ENCODE peak calls at places on chromosomes 5 and 9, in four cellular contexts. I is K562, L is neuronal stem cell, W is H9. G is an unnamed sample.

GRCh38 chr5:75152861-75153260 is 83.8 kb downstream of the ANKRD31 start:
- DNase-seq in L (no peak), I (no peak), W (no peak), G (peak; percentile 50)

GRCh38 chr9:35059438-35059837 is 13.0 kb downstream of the VCP start:
- DNase-seq in W (no peak), I (no peak), L (no peak), G (no peak)

GRCh38 chr5:80988419-80988925 is 28.3 kb downstream of the RASGRF2 start:
- DNase-seq in W (no peak), L (no peak), I (no peak), G (no peak)

GRCh38 chr9:124126571-124127289 is 115.2 kb downstream of the LHX2 start:
- DNase-seq in W (peak; percentile 88), L (peak; percentile 75), I (peak; percentile 86), G (peak; percentile 79)

GRCh38 chr5:150649108-150649827 is 8.8 kb downstream of the SYNPO start:
- DNase-seq in W (no peak), I (no peak), L (no peak), G (no peak)

GRCh38 chr5:35924950-35925722 is 13.3 kb downstream of the CAPSL start:
- DNase-seq in W (peak; percentile 87), I (peak; percentile 18), L (peak; percentile 48), G (peak; percentile 65)

GRCh38 chr5:169072223-169072622 is 228.7 kb downstream of the SLIT3 start:
- DNase-seq in W (no peak), I (no peak), L (no peak), G (no peak)

GRCh38 chr5:95631265-95631957 is 11.5 kb downstream of the GPR150 start:
- DNase-seq in W (no peak), I (no peak), L (no peak), G (no peak)

GRCh38 chr5:41636605-41637004 is 126.2 kb upstream of the PLCXD3 start:
- DNase-seq in I (no peak), W (peak; percentile 54), L (peak; percentile 20), G (peak; percentile 8)

GRCh38 chr5:88808153-88808552 is 74.8 kb downstream of the MEF2C start:
- DNase-seq in I (no peak), L (no peak), W (no peak), G (peak; percentile 71)

GRCh38 chr5:39661026-39661779 is 236.4 kb upstream of the DAB2 start:
- DNase-seq in W (no peak), I (no peak), L (no peak), G (peak; percentile 44)

GRCh38 chr9:73151653-73152382 is at the start of gene ANXA1:
- DNase-seq in W (no peak), L (no peak), I (peak; percentile 9), G (no peak)

GRCh38 chr5:33816791-33817190 is 75.0 kb downstream of the ADAMTS12 start:
- DNase-seq in L (no peak), I (no peak), W (no peak), G (no peak)

GRCh38 chr5:95761771-95762680 is 30.9 kb downstream of the RHOBTB3 start:
- DNase-seq in W (no peak), I (no peak), L (no peak), G (no peak)

GRCh38 chr9:109158656-109159055 is 8.4 kb downstream of the FRRS1L start:
- DNase-seq in I (no peak), W (no peak), L (no peak), G (no peak)

GRCh38 chr9:2014148-2014547 is 999 bp upstream of the SMARCA2 start:
- DNase-seq in W (no peak), L (no peak), I (no peak), G (no peak)

GRCh38 chr5:41510176-41510831 is at the start of gene PLCXD3:
- DNase-seq in L (peak; percentile 35), I (no peak), W (peak; percentile 43), G (no peak)

GRCh38 chr9:130039504-130040147 is 3.4 kb downstream of the FNBP1 start:
- DNase-seq in I (no peak), W (no peak), L (no peak), G (peak; percentile 77)

GRCh38 chr9:120787906-120788305 is 5.3 kb downstream of the FBXW2 start:
- DNase-seq in L (no peak), I (no peak), W (no peak), G (no peak)

GRCh38 chr5:59246470-59247250 is 646.9 kb downstream of the PDE4D start:
- DNase-seq in W (no peak), L (no peak), I (no peak), G (no peak)

GRCh38 chr5:138504799-138505198 is 38.2 kb downstream of the ETF1 start:
- DNase-seq in L (no peak), I (no peak), W (no peak), G (no peak)

GRCh38 chr9:16385590-16386578 is 484.6 kb downstream of the BNC2 start:
- DNase-seq in L (no peak), I (no peak), W (no peak), G (no peak)

GRCh38 chr5:33537240-33537639 is 96.5 kb downstream of the TARS1 start:
- DNase-seq in I (no peak), L (no peak), W (no peak), G (no peak)

GRCh38 chr9:94961870-94962269 is 235.4 kb downstream of the AOPEP start:
- DNase-seq in W (no peak), I (no peak), L (no peak), G (no peak)

GRCh38 chr9:134494273-134494815 is 147.3 kb upstream of the COL5A1 start:
- DNase-seq in I (no peak), L (no peak), W (no peak), G (no peak)

GRCh38 chr5:3197237-3197636 is 398.4 kb upstream of the IRX1 start:
- DNase-seq in L (peak; percentile 54), I (no peak), W (no peak), G (no peak)

DNA sequence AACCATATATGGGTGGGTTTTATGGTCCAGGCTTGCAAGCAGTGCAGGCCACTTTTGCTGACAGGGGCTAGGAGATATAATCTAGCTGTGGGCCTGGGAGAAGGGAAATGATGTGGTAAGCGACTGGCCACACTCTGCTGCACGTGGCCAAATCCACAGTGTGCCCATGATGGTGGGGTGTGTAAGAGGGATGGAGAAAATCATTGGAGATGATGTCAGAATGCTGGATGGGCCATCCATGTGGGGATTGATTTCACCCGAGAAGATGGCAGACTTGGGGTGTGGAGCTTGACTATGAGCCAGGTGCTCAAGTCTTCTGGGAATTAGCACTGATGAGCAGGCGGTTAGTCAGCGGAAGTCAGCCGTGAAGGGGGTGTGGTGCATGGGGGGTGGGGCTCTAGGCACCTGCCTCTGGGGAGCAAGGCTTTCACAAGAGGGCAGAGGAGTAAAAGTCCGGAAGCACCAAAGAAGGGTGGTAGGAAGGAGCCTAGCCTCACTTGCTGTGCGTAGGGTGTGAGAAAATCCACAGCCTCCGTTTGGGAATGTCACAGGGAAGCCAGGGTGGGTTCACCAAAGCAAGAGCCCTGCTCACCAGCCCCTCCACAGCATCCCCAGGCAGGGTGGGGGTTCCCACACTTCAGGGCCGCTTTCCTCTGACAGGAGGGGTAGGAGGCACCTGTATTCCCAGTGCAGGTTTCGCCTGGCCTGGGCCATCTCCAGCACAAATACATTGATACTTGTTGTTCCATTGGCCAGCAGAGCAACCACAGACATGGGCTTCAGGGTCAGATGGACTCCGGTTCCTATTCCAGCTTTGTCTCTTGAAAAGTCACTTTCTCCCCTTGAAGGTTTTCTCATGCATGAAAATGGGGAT is 44.5 kb upstream of the ANGPTL2 start:
- DNase-seq in W (peak; percentile 25), L (no peak), I (peak; percentile 63), G (peak; percentile 62)
- H2AFZ ChIP-seq in W (no peak overlapping the region), L (no peak overlapping the region), I (peak overlapping the region; percentile 8), G (no peak overlapping the region)

DNA sequence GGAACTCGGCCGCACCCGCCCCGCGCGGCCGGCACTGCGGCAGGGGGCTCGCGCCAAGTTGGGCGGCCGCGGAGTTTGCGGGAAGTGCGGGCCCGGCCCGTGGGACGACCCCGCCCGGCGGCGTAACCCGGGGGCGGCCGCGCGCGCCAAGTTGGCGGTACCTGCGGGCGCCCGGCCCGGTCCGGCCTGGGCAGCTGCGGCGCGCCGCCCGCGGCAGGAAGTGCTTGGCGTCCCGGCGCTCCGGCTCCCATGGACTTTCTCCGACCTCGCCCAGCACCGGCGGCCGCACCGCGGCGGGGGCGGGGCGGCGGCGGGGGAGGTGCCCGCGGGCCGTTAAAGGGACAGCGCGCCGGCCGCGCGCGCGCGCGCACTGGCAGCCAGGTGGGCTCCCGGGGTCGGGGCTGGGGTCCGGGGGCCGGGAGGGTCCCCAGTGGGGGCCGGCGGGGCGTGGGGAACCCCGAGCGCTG is at the start of gene NACC2:
- DNase-seq in W (no peak), I (peak; percentile 78), L (peak; percentile 38), G (no peak)
- H2AFZ ChIP-seq in W (no peak within 1 kb of the TSS), I (peak within 1 kb of the TSS; percentile 62), L (peak within 1 kb of the TSS; percentile 89), G (no peak within 1 kb of the TSS)

GRCh38 chr5:160366230-160366629 is 4.2 kb downstream of the C1QTNF2 start:
- DNase-seq in L (no peak), I (no peak), W (no peak), G (no peak)

GRCh38 chr5:160370713-160371034 is 248 bp upstream of the C1QTNF2 start:
- DNase-seq in I (no peak), L (no peak), W (no peak), G (no peak)

GRCh38 chr5:160375166-160375565 is 4.7 kb upstream of the C1QTNF2 start:
- DNase-seq in L (no peak), W (no peak), I (no peak), G (no peak)

GRCh38 chr5:160367261-160367660 is 3.2 kb downstream of the C1QTNF2 start:
- DNase-seq in W (no peak), L (no peak), I (no peak), G (no peak)

GRCh38 chr5:160369990-160370712 is at the start of gene C1QTNF2:
- DNase-seq in L (peak; percentile 29), W (peak; percentile 65), I (peak; percentile 26), G (no peak)
- H2AFZ ChIP-seq in L (peak within 1 kb of the TSS; percentile 89), W (peak within 1 kb of the TSS; percentile 74), I (no peak within 1 kb of the TSS), G (peak within 1 kb of the TSS; percentile 70)

GRCh38 chr5:122313001-122313402 is 965 bp downstream of the SNCAIP start:
- DNase-seq in W (no peak), I (no peak), L (peak; percentile 17), G (no peak)

GRCh38 chr5:122310886-122311285 is 1.2 kb upstream of the SNCAIP start:
- DNase-seq in W (peak; percentile 34), I (no peak), L (no peak), G (no peak)

GRCh38 chr5:122311888-122312669 is at the start of gene SNCAIP:
- DNase-seq in W (peak; percentile 66), I (peak; percentile 8), L (peak; percentile 59), G (peak; percentile 65)

GRCh38 chr5:122312670-122312988 is 592 bp downstream of the SNCAIP start:
- DNase-seq in W (peak; percentile 33), L (peak; percentile 30), I (no peak), G (no peak)

GRCh38 chr5:122311400-122311887 is 593 bp upstream of the SNCAIP start:
- DNase-seq in L (peak; percentile 23), I (no peak), W (peak; percentile 55), G (no peak)
- H2AFZ ChIP-seq in L (peak overlapping the region; percentile 94), I (no peak overlapping the region), W (no peak overlapping the region), G (peak overlapping the region; percentile 36)

G was measured in MM.1S.